ENCODE peak calls at places on chromosomes 1 and 21, in four cellular contexts. U is astrocyte of the spinal cord, Z is HT1080, W is fibroblast of the conjunctiva. K is an unnamed sample.

GRCh38 chr21:38505654-38506523 is 7.6 kb upstream of the ERG start:
- DNase-seq in U (peak; percentile 78), W (peak; percentile 71), Z (peak; percentile 50), K (peak; percentile 42)

GRCh38 chr1:172497230-172497629 is 35.7 kb upstream of the SUCO start:
- DNase-seq in W (peak; percentile 3), Z (no peak), U (peak; percentile 4), K (no peak)

GRCh38 chr1:177646757-177647730 is 322.8 kb downstream of the SEC16B start:
- DNase-seq in Z (no peak), U (no peak), W (no peak), K (no peak)

GRCh38 chr1:1121611-1122077 is 5.8 kb upstream of the C1orf159 start:
- DNase-seq in W (no peak), U (no peak), Z (no peak), K (no peak)

GRCh38 chr1:61084560-61084991 is 2.2 kb downstream of the NFIA start:
- DNase-seq in W (no peak), U (peak; percentile 37), Z (no peak), K (no peak)

GRCh38 chr1:90996742-90997413 is 25.0 kb downstream of the ZNF644 start:
- DNase-seq in Z (no peak), W (no peak), U (no peak), K (no peak)

GRCh38 chr1:220690140-220691038 is at the start of gene C1orf115:
- DNase-seq in Z (peak; percentile 63), W (no peak), U (peak; percentile 40), K (no peak)

GRCh38 chr1:212952596-212952995 is 2.3 kb downstream of the VASH2 start:
- DNase-seq in W (no peak), U (no peak), Z (no peak), K (no peak)

GRCh38 chr1:23614128-23614660 is 54.9 kb upstream of the ID3 start:
- DNase-seq in Z (no peak), W (no peak), U (no peak), K (no peak)

GRCh38 chr1:223137402-223138100 is 5.5 kb downstream of the TLR5 start:
- DNase-seq in U (no peak), Z (peak; percentile 18), W (peak; percentile 61), K (no peak)

GRCh38 chr1:74356493-74356892 is 121.3 kb downstream of the TNNI3K start:
- DNase-seq in U (peak; percentile 22), Z (peak; percentile 56), W (no peak), K (peak; percentile 21)